ENCODE peak calls at places on chromosome 2, in five cellular contexts. One of them, this sample, is unnamed.

GRCh38 chr2:213995400-213996105 is 415.3 kb upstream of the VWC2L start:
- DNase-seq in GM12864: no peak
- DNase-seq in tibial artery: no peak
- DNase-seq in right lobe of liver: no peak
- DNase-seq in WERI-Rb-1: no peak
- DNase-seq in this sample: no peak

GRCh38 chr2:239781461-239781860 is 243.7 kb downstream of the NDUFA10 start:
- DNase-seq in GM12864: no peak
- DNase-seq in tibial artery: no peak
- DNase-seq in right lobe of liver: no peak
- DNase-seq in WERI-Rb-1: no peak
- DNase-seq in this sample: no peak

GRCh38 chr2:168005586-168005985 is 241.8 kb downstream of the STK39 start:
- DNase-seq in GM12864: no peak
- DNase-seq in tibial artery: no peak
- DNase-seq in right lobe of liver: no peak
- DNase-seq in WERI-Rb-1: no peak
- DNase-seq in this sample: no peak

GRCh38 chr2:175883586-175884194 is 118.4 kb downstream of the LNPK start:
- DNase-seq in GM12864: no peak
- DNase-seq in tibial artery: no peak
- DNase-seq in right lobe of liver: no peak
- DNase-seq in WERI-Rb-1: no peak
- DNase-seq in this sample: no peak

GRCh38 chr2:181517685-181518301 is 60.6 kb downstream of the ITGA4 start:
- DNase-seq in GM12864: no peak
- DNase-seq in tibial artery: no peak
- DNase-seq in right lobe of liver: no peak
- DNase-seq in WERI-Rb-1: no peak
- DNase-seq in this sample: no peak

GRCh38 chr2:144660518-144661316 is 140.8 kb upstream of the ZEB2 start:
- DNase-seq in GM12864: no peak
- DNase-seq in tibial artery: no peak
- DNase-seq in right lobe of liver: no peak
- DNase-seq in WERI-Rb-1: peak
- DNase-seq in this sample: no peak

GRCh38 chr2:72572501-72572900 is 253.3 kb downstream of the EXOC6B start:
- DNase-seq in GM12864: no peak
- DNase-seq in tibial artery: no peak
- DNase-seq in right lobe of liver: no peak
- DNase-seq in WERI-Rb-1: no peak
- DNase-seq in this sample: no peak

GRCh38 chr2:27428978-27429541 is 629 bp downstream of the NRBP1 start:
- DNase-seq in GM12864: no peak
- DNase-seq in tibial artery: peak
- DNase-seq in right lobe of liver: peak
- DNase-seq in WERI-Rb-1: peak
- DNase-seq in this sample: peak

GRCh38 chr2:150610670-150611279 is 123.3 kb upstream of the RND3 start:
- DNase-seq in GM12864: no peak
- DNase-seq in tibial artery: no peak
- DNase-seq in right lobe of liver: no peak
- DNase-seq in WERI-Rb-1: peak
- DNase-seq in this sample: peak
- TF ChIP-seq CTCF in GM12864: peak
- TF ChIP-seq CTCF in tibial artery: peak
- TF ChIP-seq CTCF in right lobe of liver: peak
- TF ChIP-seq CTCF in WERI-Rb-1: peak
- TF ChIP-seq CTCF in this sample: peak

DNA sequence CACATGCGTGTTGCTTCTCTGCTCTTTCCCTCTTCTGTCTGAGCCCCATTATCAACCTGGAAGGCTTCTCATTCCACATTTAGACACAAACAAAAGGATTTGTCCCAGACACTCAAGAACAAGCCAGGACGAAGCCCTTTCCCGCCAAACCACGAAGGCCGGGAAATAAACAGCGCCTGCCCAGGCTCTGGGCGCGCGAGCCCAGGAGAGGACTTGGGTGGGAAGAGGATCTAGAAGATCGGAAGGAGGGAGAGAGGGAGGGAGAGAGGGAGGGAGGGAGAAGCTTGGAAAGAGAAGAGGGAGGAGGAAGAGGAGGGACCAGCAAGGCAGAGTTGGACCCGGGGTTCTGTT is 6.8 kb upstream of the SP9 start:
- DNase-seq in GM12864: no peak
- DNase-seq in tibial artery: no peak
- DNase-seq in right lobe of liver: no peak
- DNase-seq in WERI-Rb-1: no peak
- DNase-seq in this sample: no peak
- H3K4me3 ChIP-seq in GM12864: no peak
- H3K4me3 ChIP-seq in tibial artery: no peak
- H3K4me3 ChIP-seq in right lobe of liver: no peak
- H3K4me3 ChIP-seq in WERI-Rb-1: no peak
- H3K4me3 ChIP-seq in this sample: no peak

DNA sequence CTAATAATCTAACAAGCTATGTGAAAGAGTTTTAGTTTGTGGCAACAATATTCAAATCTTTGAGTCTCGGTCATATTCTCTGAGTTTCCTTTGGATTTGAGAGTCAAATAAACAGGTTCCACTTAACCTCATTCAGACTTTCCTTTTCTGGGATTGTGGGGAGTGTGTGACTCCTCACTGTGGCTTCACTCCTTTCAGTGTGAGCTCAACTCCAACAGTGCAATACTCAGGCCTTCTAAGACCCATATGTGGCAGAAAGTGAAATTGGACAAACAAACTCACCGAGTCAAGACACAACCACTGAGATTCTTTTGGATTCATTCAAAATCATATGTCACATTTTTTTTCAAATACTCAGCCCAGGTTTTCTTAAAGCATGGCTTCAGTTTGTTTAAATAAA is 25.4 kb downstream of the SLC9A4 start:
- DNase-seq in GM12864: no peak
- DNase-seq in tibial artery: no peak
- DNase-seq in right lobe of liver: no peak
- DNase-seq in WERI-Rb-1: no peak
- DNase-seq in this sample: peak
- TF ChIP-seq CTCF in GM12864: no peak
- TF ChIP-seq CTCF in tibial artery: no peak
- TF ChIP-seq CTCF in right lobe of liver: no peak
- TF ChIP-seq CTCF in WERI-Rb-1: no peak
- TF ChIP-seq CTCF in this sample: no peak

DNA sequence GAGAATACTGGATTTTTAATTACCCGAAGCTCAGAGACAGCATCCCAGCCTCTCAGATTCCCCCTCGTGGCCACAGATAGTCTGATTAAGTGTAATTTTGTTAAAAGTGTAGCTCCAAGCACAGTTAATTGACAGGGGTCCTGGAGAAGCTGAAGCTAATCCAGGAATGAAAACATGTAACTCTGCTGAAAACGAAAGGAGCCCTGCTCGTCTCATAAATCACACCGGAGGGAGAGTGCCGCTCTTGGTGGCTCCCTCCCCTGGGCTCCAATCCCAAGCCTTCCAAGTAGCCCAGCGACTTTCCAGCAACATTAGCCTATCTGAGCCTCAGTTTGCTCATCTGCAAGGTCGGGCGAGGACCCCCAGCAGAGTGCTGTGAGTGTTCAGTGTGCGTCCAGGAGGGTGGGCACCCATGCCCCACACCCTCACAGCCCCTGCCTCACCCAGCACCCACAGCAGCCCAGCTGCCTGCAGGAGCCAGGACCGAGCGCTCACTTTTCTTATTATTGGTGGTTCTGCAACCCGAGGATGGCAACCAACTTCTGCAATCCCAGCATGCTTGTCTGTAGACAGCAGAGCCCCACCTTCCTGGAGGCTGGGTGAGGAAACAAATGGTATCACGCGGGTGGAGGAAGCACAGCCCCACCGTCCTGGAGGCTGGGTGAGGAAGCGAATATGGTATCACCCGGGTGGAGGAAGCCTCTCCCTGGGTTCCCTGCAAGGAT is 220.8 kb upstream of the RAB6C start:
- DNase-seq in GM12864: no peak
- DNase-seq in tibial artery: peak
- DNase-seq in right lobe of liver: no peak
- DNase-seq in WERI-Rb-1: no peak
- DNase-seq in this sample: peak
- H3K4me3 ChIP-seq in GM12864: no peak
- H3K4me3 ChIP-seq in tibial artery: peak
- H3K4me3 ChIP-seq in right lobe of liver: no peak
- H3K4me3 ChIP-seq in WERI-Rb-1: no peak
- H3K4me3 ChIP-seq in this sample: peak

DNA sequence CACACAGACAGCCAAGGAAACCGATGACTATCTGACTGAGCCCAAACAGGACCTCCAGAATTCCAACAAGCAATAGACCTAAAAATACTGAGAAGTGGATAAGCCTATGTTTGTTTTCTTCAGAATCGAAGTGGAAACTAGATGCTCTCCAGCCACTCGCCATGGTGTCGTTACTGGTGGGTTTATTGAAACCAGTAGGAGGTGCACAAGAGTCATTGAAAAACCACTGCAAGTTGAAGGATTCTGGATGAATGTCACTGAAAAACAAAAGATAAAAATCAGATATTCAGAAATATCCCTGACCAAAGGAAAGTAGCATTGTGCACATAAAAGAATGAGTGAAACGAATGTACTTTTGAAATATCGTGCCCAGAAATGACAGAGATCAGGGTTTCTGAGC is 15.3 kb downstream of the TM4SF20 start:
- DNase-seq in GM12864: no peak
- DNase-seq in tibial artery: no peak
- DNase-seq in right lobe of liver: no peak
- DNase-seq in WERI-Rb-1: no peak
- DNase-seq in this sample: peak
- TF ChIP-seq CTCF in GM12864: no peak
- TF ChIP-seq CTCF in tibial artery: no peak
- TF ChIP-seq CTCF in right lobe of liver: peak
- TF ChIP-seq CTCF in WERI-Rb-1: no peak
- TF ChIP-seq CTCF in this sample: peak